ENCODE peak calls at places on chromosomes 11 and 22, in six cellular contexts. One of them, this sample, is unnamed.

GRCh38 chr22:25564320-25564978 is at the start of gene GRK3:
- DNase-seq in IMR-90: peak
- DNase-seq in fibroblast of lung: peak
- DNase-seq in prostate gland: peak
- DNase-seq in cardiac muscle cell: peak
- DNase-seq in CD8-positive, alpha-beta T cell: peak
- DNase-seq in this sample: peak

GRCh38 chr22:24060375-24060788 is 49.3 kb downstream of the CABIN1 start:
- DNase-seq in IMR-90: peak
- DNase-seq in fibroblast of lung: peak
- DNase-seq in prostate gland: peak
- DNase-seq in cardiac muscle cell: peak
- DNase-seq in CD8-positive, alpha-beta T cell: no peak
- DNase-seq in this sample: peak

GRCh38 chr11:19117760-19118097 is 761 bp downstream of the ZDHHC13 start:
- DNase-seq in IMR-90: peak
- DNase-seq in fibroblast of lung: peak
- DNase-seq in prostate gland: no peak
- DNase-seq in cardiac muscle cell: peak
- DNase-seq in CD8-positive, alpha-beta T cell: no peak
- DNase-seq in this sample: no peak

GRCh38 chr22:46619240-46619829 is 851 bp upstream of the GRAMD4 start:
- DNase-seq in IMR-90: no peak
- DNase-seq in fibroblast of lung: no peak
- DNase-seq in prostate gland: no peak
- DNase-seq in cardiac muscle cell: peak
- DNase-seq in CD8-positive, alpha-beta T cell: no peak
- DNase-seq in this sample: no peak

GRCh38 chr11:107927559-107927958 is 689 bp upstream of the RAB39A start:
- DNase-seq in IMR-90: no peak
- DNase-seq in fibroblast of lung: no peak
- DNase-seq in prostate gland: no peak
- DNase-seq in cardiac muscle cell: no peak
- DNase-seq in CD8-positive, alpha-beta T cell: no peak
- DNase-seq in this sample: no peak

GRCh38 chr11:85898456-85898855 is 43.3 kb downstream of the CCDC83 start:
- DNase-seq in IMR-90: peak
- DNase-seq in fibroblast of lung: no peak
- DNase-seq in prostate gland: no peak
- DNase-seq in cardiac muscle cell: peak
- DNase-seq in CD8-positive, alpha-beta T cell: no peak
- DNase-seq in this sample: no peak

GRCh38 chr11:65890324-65891179 is at the start of gene CCDC85B:
- DNase-seq in IMR-90: peak
- DNase-seq in fibroblast of lung: peak
- DNase-seq in prostate gland: peak
- DNase-seq in cardiac muscle cell: peak
- DNase-seq in CD8-positive, alpha-beta T cell: peak
- DNase-seq in this sample: peak

GRCh38 chr11:1640076-1640946 is 10.7 kb downstream of the KRTAP5-5 start:
- DNase-seq in IMR-90: no peak
- DNase-seq in fibroblast of lung: peak
- DNase-seq in prostate gland: no peak
- DNase-seq in cardiac muscle cell: peak
- DNase-seq in CD8-positive, alpha-beta T cell: peak
- DNase-seq in this sample: peak

GRCh38 chr11:8826145-8826786 is 84.7 kb upstream of the AKIP1 start:
- DNase-seq in IMR-90: peak
- DNase-seq in fibroblast of lung: peak
- DNase-seq in prostate gland: no peak
- DNase-seq in cardiac muscle cell: peak
- DNase-seq in CD8-positive, alpha-beta T cell: no peak
- DNase-seq in this sample: no peak

GRCh38 chr11:47241740-47242400 is 6.7 kb downstream of the ACP2 start:
- DNase-seq in IMR-90: peak
- DNase-seq in fibroblast of lung: no peak
- DNase-seq in prostate gland: no peak
- DNase-seq in cardiac muscle cell: no peak
- DNase-seq in CD8-positive, alpha-beta T cell: no peak
- DNase-seq in this sample: no peak

GRCh38 chr22:23503142-23503541 is 76.9 kb downstream of the IGLL1 start:
- DNase-seq in IMR-90: no peak
- DNase-seq in fibroblast of lung: no peak
- DNase-seq in prostate gland: no peak
- DNase-seq in cardiac muscle cell: no peak
- DNase-seq in CD8-positive, alpha-beta T cell: no peak
- DNase-seq in this sample: no peak

GRCh38 chr11:10730151-10730550 is 20.9 kb upstream of the CTR9 start:
- DNase-seq in IMR-90: no peak
- DNase-seq in fibroblast of lung: no peak
- DNase-seq in prostate gland: no peak
- DNase-seq in cardiac muscle cell: no peak
- DNase-seq in CD8-positive, alpha-beta T cell: no peak
- DNase-seq in this sample: no peak

GRCh38 chr11:92304271-92304670 is 79.7 kb downstream of the FAT3 start:
- DNase-seq in IMR-90: no peak
- DNase-seq in fibroblast of lung: no peak
- DNase-seq in prostate gland: no peak
- DNase-seq in cardiac muscle cell: no peak
- DNase-seq in CD8-positive, alpha-beta T cell: no peak
- DNase-seq in this sample: no peak
- TF ChIP-seq CTCF in IMR-90: no peak
- TF ChIP-seq CTCF in fibroblast of lung: no peak
- TF ChIP-seq CTCF in prostate gland: no peak
- TF ChIP-seq CTCF in cardiac muscle cell: no peak
- TF ChIP-seq CTCF in CD8-positive, alpha-beta T cell: no peak
- TF ChIP-seq CTCF in this sample: no peak

GRCh38 chr11:4479676-4480075 is 2.8 kb upstream of the OR52K1 start:
- DNase-seq in IMR-90: no peak
- DNase-seq in fibroblast of lung: no peak
- DNase-seq in prostate gland: no peak
- DNase-seq in cardiac muscle cell: no peak
- DNase-seq in CD8-positive, alpha-beta T cell: no peak
- DNase-seq in this sample: no peak
- H3K27ac ChIP-seq in IMR-90: no peak
- H3K27ac ChIP-seq in fibroblast of lung: no peak
- H3K27ac ChIP-seq in prostate gland: no peak
- H3K27ac ChIP-seq in cardiac muscle cell: no peak
- H3K27ac ChIP-seq in CD8-positive, alpha-beta T cell: no peak
- H3K27ac ChIP-seq in this sample: no peak

GRCh38 chr11:105906517-105906916 is 115.5 kb downstream of the MSANTD4 start:
- DNase-seq in IMR-90: no peak
- DNase-seq in fibroblast of lung: no peak
- DNase-seq in prostate gland: no peak
- DNase-seq in cardiac muscle cell: no peak
- DNase-seq in CD8-positive, alpha-beta T cell: no peak
- DNase-seq in this sample: no peak

GRCh38 chr11:105900515-105901035 is 121.5 kb downstream of the MSANTD4 start:
- DNase-seq in IMR-90: no peak
- DNase-seq in fibroblast of lung: no peak
- DNase-seq in prostate gland: no peak
- DNase-seq in cardiac muscle cell: no peak
- DNase-seq in CD8-positive, alpha-beta T cell: no peak
- DNase-seq in this sample: no peak

GRCh38 chr11:105897161-105897560 is 124.9 kb downstream of the MSANTD4 start:
- DNase-seq in IMR-90: no peak
- DNase-seq in fibroblast of lung: no peak
- DNase-seq in prostate gland: no peak
- DNase-seq in cardiac muscle cell: no peak
- DNase-seq in CD8-positive, alpha-beta T cell: no peak
- DNase-seq in this sample: no peak

GRCh38 chr11:105899776-105900175 is 122.3 kb downstream of the MSANTD4 start:
- DNase-seq in IMR-90: no peak
- DNase-seq in fibroblast of lung: no peak
- DNase-seq in prostate gland: no peak
- DNase-seq in cardiac muscle cell: no peak
- DNase-seq in CD8-positive, alpha-beta T cell: no peak
- DNase-seq in this sample: no peak

GRCh38 chr11:105903113-105903512 is 118.9 kb downstream of the MSANTD4 start:
- DNase-seq in IMR-90: peak
- DNase-seq in fibroblast of lung: peak
- DNase-seq in prostate gland: no peak
- DNase-seq in cardiac muscle cell: no peak
- DNase-seq in CD8-positive, alpha-beta T cell: no peak
- DNase-seq in this sample: no peak
- TF ChIP-seq CTCF in IMR-90: no peak
- TF ChIP-seq CTCF in fibroblast of lung: no peak
- TF ChIP-seq CTCF in prostate gland: no peak
- TF ChIP-seq CTCF in cardiac muscle cell: no peak
- TF ChIP-seq CTCF in CD8-positive, alpha-beta T cell: no peak
- TF ChIP-seq CTCF in this sample: no peak

DNA sequence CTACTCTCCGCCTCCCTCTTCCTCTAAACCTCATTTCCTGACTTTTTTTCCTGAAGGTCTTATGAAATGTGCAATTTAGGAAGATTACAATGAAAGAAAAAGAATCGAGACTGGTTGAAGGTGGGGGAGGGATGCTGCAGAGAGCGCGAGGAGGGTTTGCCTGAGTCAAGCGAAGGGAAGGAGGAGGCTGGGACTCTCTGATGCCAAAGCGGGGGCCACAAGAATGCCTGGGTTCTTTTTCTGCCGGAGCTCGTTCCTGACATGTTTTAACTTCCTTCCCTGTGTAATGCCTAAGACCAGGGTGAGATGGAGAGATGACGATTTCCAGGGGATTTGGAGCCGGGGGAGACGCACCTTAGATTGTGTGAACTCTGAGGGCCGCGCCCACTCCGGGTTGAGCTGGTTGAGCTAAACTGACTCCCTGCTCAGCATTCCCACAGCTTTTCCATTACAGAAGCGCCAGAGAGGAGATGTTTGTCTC is 270.5 kb upstream of the SORL1-AS1 start:
- DNase-seq in IMR-90: no peak
- DNase-seq in fibroblast of lung: peak
- DNase-seq in prostate gland: no peak
- DNase-seq in cardiac muscle cell: peak
- DNase-seq in CD8-positive, alpha-beta T cell: no peak
- DNase-seq in this sample: no peak
- H3K27ac ChIP-seq in IMR-90: peak
- H3K27ac ChIP-seq in fibroblast of lung: no peak
- H3K27ac ChIP-seq in prostate gland: peak
- H3K27ac ChIP-seq in cardiac muscle cell: no peak
- H3K27ac ChIP-seq in CD8-positive, alpha-beta T cell: no peak
- H3K27ac ChIP-seq in this sample: peak

GRCh38 chr22:37802310-37803194 is 5.2 kb upstream of the GCAT start:
- DNase-seq in IMR-90: peak
- DNase-seq in fibroblast of lung: peak
- DNase-seq in prostate gland: no peak
- DNase-seq in cardiac muscle cell: peak
- DNase-seq in CD8-positive, alpha-beta T cell: no peak
- DNase-seq in this sample: peak
- TF ChIP-seq CTCF in IMR-90: no peak
- TF ChIP-seq CTCF in fibroblast of lung: no peak
- TF ChIP-seq CTCF in prostate gland: no peak
- TF ChIP-seq CTCF in cardiac muscle cell: no peak
- TF ChIP-seq CTCF in CD8-positive, alpha-beta T cell: no peak
- TF ChIP-seq CTCF in this sample: no peak